ENCODE peak calls at places on chromosomes 13 and 19, in nine cellular contexts. W is H4; L is KG1; S is HFF-Myc; G is H1; N is CD8-positive, alpha-beta T cell; X is GM12865; P is stimulated activated CD4-positive, alpha-beta T cell treated with anti-CD3 and anti-CD28 coated beads, Interleukin-4, amount 100 ng/mL, for 48 hours; V is mesendoderm. C is an unnamed sample.

GRCh38 chr13:45456196-45456972 is 8.4 kb upstream of the COG3 start:
- DNase-seq in W (no peak), L (no peak), S (no peak), G (no peak), N (no peak), X (no peak), P (no peak), V (no peak), C (no peak)

GRCh38 chr13:93559718-93560117 is 333.1 kb downstream of the GPC6 start:
- DNase-seq in W (peak), L (no peak), S (peak), G (no peak), N (no peak), X (no peak), P (no peak), V (no peak), C (no peak)

GRCh38 chr19:45632468-45633196 is 6.6 kb downstream of the EML2 start:
- DNase-seq in W (peak), L (no peak), S (peak), G (peak), N (no peak), X (peak), P (peak), V (peak), C (peak)

GRCh38 chr13:41546372-41547252 is 89.3 kb downstream of the RGCC start:
- DNase-seq in W (peak), L (no peak), S (no peak), G (no peak), N (no peak), X (no peak), P (peak), V (no peak), C (no peak)

GRCh38 chr19:15118789-15119494 is 11.7 kb downstream of the SYDE1 start:
- DNase-seq in W (no peak), L (no peak), S (no peak), G (no peak), N (no peak), X (no peak), P (no peak), V (no peak), C (no peak)

GRCh38 chr19:47267350-47267759 is 7.3 kb upstream of the INAFM1 start:
- DNase-seq in W (no peak), L (no peak), S (no peak), G (no peak), N (no peak), X (no peak), P (no peak), V (no peak), C (no peak)

GRCh38 chr19:3338541-3339181 is 27.7 kb upstream of the NFIC start:
- DNase-seq in W (no peak), L (no peak), S (no peak), G (no peak), N (peak), X (no peak), P (peak), V (no peak), C (no peak)

GRCh38 chr13:46778879-46779278 is 18.1 kb downstream of the ESD start:
- DNase-seq in W (no peak), L (no peak), S (no peak), G (no peak), N (no peak), X (no peak), P (no peak), V (no peak), C (no peak)

GRCh38 chr19:42528354-42529247 is at the start of gene CEACAM1:
- DNase-seq in W (peak), L (no peak), S (no peak), G (peak), N (peak), X (peak), P (peak), V (no peak), C (no peak)

GRCh38 chr13:39326471-39326870 is 276.5 kb downstream of the LHFPL6 start:
- DNase-seq in W (no peak), L (no peak), S (no peak), G (no peak), N (no peak), X (no peak), P (no peak), V (no peak), C (no peak)

GRCh38 chr19:4373601-4374441 is 26.5 kb downstream of the SH3GL1 start:
- DNase-seq in W (peak), L (no peak), S (no peak), G (no peak), N (no peak), X (peak), P (no peak), V (no peak), C (no peak)

GRCh38 chr13:111239754-111240670 is 80.4 kb upstream of the TEX29 start:
- DNase-seq in W (no peak), L (no peak), S (no peak), G (peak), N (no peak), X (no peak), P (no peak), V (no peak), C (no peak)